ENCODE peak calls at places on chromosomes 7 and 10, in eight cellular contexts. Y is Panc1, B is stomach, E is OCI-LY7, H is dorsolateral prefrontal cortex, T is fibroblast of mammary gland, M is right lobe of liver, P is ascending aorta. V is an unnamed sample.

GRCh38 chr10:125146791-125147604 is 13.4 kb downstream of the CTBP2 start:
- DNase-seq in B (peak), H (no peak), T (peak), E (peak), M (no peak), Y (no peak), P (peak), V (peak)

GRCh38 chr10:113539789-113540188 is 13.1 kb upstream of the HABP2 start:
- DNase-seq in H (no peak), P (no peak), Y (no peak), T (peak), E (no peak), B (no peak), M (no peak), V (peak)

GRCh38 chr10:63314020-63314419 is 151.8 kb downstream of the JMJD1C start:
- DNase-seq in M (no peak), Y (no peak), P (no peak), B (no peak), T (no peak), H (no peak), E (no peak), V (no peak)

GRCh38 chr7:86956567-86956966 is 102.9 kb downstream of the ELAPOR2 start:
- DNase-seq in T (no peak), P (no peak), Y (no peak), B (no peak), M (no peak), H (no peak), E (no peak), V (no peak)

GRCh38 chr7:94440460-94441039 is 45.9 kb downstream of the COL1A2 start:
- DNase-seq in H (no peak), B (no peak), Y (no peak), M (no peak), E (no peak), P (no peak), T (peak), V (no peak)

GRCh38 chr7:44225566-44226395 is 25.0 kb downstream of the YKT6 start:
- DNase-seq in Y (no peak), P (peak), T (no peak), H (no peak), E (no peak), M (no peak), B (no peak), V (no peak)

GRCh38 chr7:98211676-98212531 is 665 bp downstream of the BHLHA15 start:
- DNase-seq in M (no peak), B (no peak), P (peak), Y (no peak), H (peak), E (no peak), T (no peak), V (no peak)

GRCh38 chr10:108597657-108598319 is 1325.5 kb downstream of the XPNPEP1 start:
- DNase-seq in Y (no peak), P (no peak), M (no peak), E (no peak), B (no peak), H (no peak), T (no peak), V (peak)

GRCh38 chr7:90246184-90246583 is 1.2 kb downstream of the CFAP69 start:
- DNase-seq in H (no peak), E (no peak), T (peak), B (no peak), P (no peak), Y (no peak), M (no peak), V (peak)

GRCh38 chr7:90709501-90710465 is 113.7 kb downstream of the CDK14 start:
- DNase-seq in M (no peak), B (peak), H (no peak), Y (no peak), T (peak), E (peak), P (no peak), V (peak)

GRCh38 chr7:73742338-73742752 is 3.7 kb upstream of the ABHD11 start:
- DNase-seq in M (peak), T (no peak), Y (no peak), P (no peak), B (no peak), E (no peak), H (no peak), V (no peak)

GRCh38 chr10:54203426-54203825 is 597.6 kb downstream of the PCDH15 start:
- DNase-seq in P (no peak), T (no peak), Y (no peak), H (no peak), B (no peak), E (no peak), M (no peak), V (peak)

GRCh38 chr10:15351099-15351820 is 19.8 kb downstream of the FAM171A1 start:
- DNase-seq in M (no peak), P (peak), T (no peak), H (no peak), E (no peak), Y (no peak), B (no peak), V (no peak)

GRCh38 chr10:93514496-93514895 is 18.1 kb downstream of the CEP55 start:
- DNase-seq in T (no peak), H (no peak), B (no peak), P (no peak), E (no peak), M (no peak), Y (no peak), V (no peak)

GRCh38 chr10:23418051-23418681 is 20.7 kb upstream of the OTUD1 start:
- DNase-seq in B (no peak), Y (no peak), M (no peak), P (no peak), T (no peak), E (no peak), H (no peak), V (no peak)

GRCh38 chr10:51620131-51620530 is 79.3 kb downstream of the CSTF2T start:
- DNase-seq in E (no peak), Y (no peak), M (no peak), H (no peak), P (no peak), T (no peak), B (no peak), V (no peak)
- TF ChIP-seq CTCF in E (no peak), Y (no peak), M (no peak), H (no peak), P (no peak), T (no peak), B (no peak), V (no peak)

GRCh38 chr10:104138131-104138530 is 16.2 kb downstream of the SFR1 start:
- DNase-seq in B (no peak), P (no peak), E (no peak), H (no peak), Y (no peak), T (no peak), M (no peak), V (no peak)

GRCh38 chr10:104143829-104144228 is 21.9 kb downstream of the SFR1 start:
- DNase-seq in P (no peak), Y (no peak), T (no peak), H (no peak), E (peak), M (no peak), B (no peak), V (no peak)

GRCh38 chr10:104142081-104142480 is 20.1 kb downstream of the SFR1 start:
- DNase-seq in T (no peak), M (no peak), P (no peak), E (no peak), H (no peak), Y (no peak), B (no peak), V (no peak)

GRCh38 chr10:104139221-104139620 is 17.2 kb downstream of the SFR1 start:
- DNase-seq in Y (no peak), B (no peak), E (peak), P (no peak), T (peak), H (no peak), M (no peak), V (peak)
- TF ChIP-seq CTCF in Y (peak), B (no peak), E (peak), P (no peak), T (peak), H (no peak), M (peak), V (peak)

GRCh38 chr10:58529077-58529728 is 16.5 kb downstream of the BICC1 start:
- DNase-seq in Y (no peak), E (no peak), B (no peak), T (no peak), H (no peak), P (no peak), M (no peak), V (no peak)

GRCh38 chr10:58535311-58535710 is 22.6 kb downstream of the BICC1 start:
- DNase-seq in B (no peak), H (no peak), Y (no peak), M (no peak), P (no peak), E (no peak), T (no peak), V (no peak)

DNA sequence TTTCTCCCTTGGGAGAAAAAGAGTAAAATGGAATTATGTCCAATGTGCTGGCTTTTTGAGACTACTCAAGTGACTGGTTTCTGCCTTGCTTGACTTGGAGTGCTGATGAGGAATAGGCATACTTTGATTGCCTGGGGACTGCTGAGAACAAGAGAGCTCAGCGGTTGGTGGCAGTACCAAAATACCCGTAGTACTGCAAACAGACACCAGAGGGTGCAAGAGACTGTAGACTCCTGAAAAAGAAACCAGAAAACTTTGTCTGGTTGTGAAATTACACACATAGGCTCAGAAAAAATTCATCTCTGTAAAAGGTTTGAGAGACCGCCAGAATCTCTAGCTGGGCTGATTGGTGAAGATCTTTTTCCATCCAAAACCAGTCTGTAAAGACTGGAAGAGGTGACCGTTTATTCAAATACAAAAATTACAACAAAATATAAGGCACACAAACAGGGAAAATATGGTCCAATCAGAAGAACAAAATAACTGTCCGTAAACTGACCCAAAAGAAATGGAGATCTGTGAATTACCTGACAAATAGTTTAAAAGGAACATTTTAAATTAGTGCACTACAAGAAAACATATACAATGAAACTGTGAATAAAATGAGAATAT is 18.5 kb downstream of the BICC1 start:
- DNase-seq in P (no peak), Y (peak), M (peak), T (peak), B (peak), H (no peak), E (peak), V (peak)
- TF ChIP-seq CTCF in P (peak), Y (peak), M (peak), T (peak), B (peak), H (peak), E (peak), V (peak)

GRCh38 chr7:154795014-154795413 is 207.9 kb downstream of the PAXIP1 start:
- DNase-seq in Y (no peak), H (no peak), B (no peak), T (no peak), M (no peak), P (no peak), E (peak), V (no peak)
- TF ChIP-seq CTCF in Y (no peak), H (no peak), B (no peak), T (no peak), M (no peak), P (no peak), E (peak), V (no peak)

GRCh38 chr7:28853150-28853549 is 105.0 kb downstream of the TRIL start:
- DNase-seq in Y (no peak), H (no peak), B (no peak), P (no peak), M (no peak), E (no peak), T (no peak), V (no peak)

GRCh38 chr7:28853834-28854749 is 104.0 kb downstream of the TRIL start:
- DNase-seq in P (peak), E (peak), H (peak), B (peak), M (peak), T (peak), Y (peak), V (peak)

GRCh38 chr7:28856656-28857055 is 101.5 kb downstream of the TRIL start:
- DNase-seq in P (no peak), T (peak), M (no peak), E (no peak), Y (no peak), H (no peak), B (no peak), V (no peak)

GRCh38 chr7:28855538-28856217 is 102.5 kb downstream of the TRIL start:
- DNase-seq in B (no peak), Y (no peak), T (peak), E (no peak), H (no peak), M (no peak), P (no peak), V (peak)

DNA sequence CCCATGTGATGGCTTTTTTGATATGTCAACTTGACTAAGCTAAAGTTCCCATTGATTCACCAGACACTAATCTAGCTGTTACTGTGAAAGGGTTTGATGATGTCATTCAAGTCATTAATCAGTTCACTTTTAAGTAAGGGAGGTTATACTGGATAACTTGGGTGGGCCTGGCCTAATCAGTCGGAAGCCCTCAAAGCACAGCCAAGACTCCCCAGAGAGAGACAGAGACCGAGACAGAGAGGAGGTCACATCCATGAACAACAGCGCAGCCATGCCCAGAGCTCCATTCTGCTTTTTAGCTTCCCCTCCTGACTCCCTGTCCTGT is 103.4 kb downstream of the TRIL start:
- DNase-seq in P (no peak), E (no peak), T (peak), H (no peak), B (no peak), Y (no peak), M (no peak), V (no peak)
- TF ChIP-seq CTCF in P (no peak), E (no peak), T (no peak), H (no peak), B (no peak), Y (no peak), M (no peak), V (no peak)